ENCODE peak calls at places on chromosome 6, in seven cellular contexts. B is iPS-NIHi11; A is GM04503; I is activated naive CD4-positive, alpha-beta T cell treated with anti-CD3 and anti-CD28 coated beads for 36 hours; R is activated CD8-positive, alpha-beta memory T cell treated with anti-CD3 and anti-CD28 coated beads for 1 hour; T is cardiac fibroblast; E is activated T-helper 2 cell treated with anti-CD3 and anti-CD28 coated beads, Interferon-gamma antibody, Interleukin-2, Interleukin-4, amounts not matched to agents 10 μg/mL and 5 μg/mL and 100 μg/mL, durations not matched to agents 14 hours and 24 hours and 36 hours. Q is an unnamed sample.

GRCh38 chr6:87702589-87702945 is 534 bp upstream of the AKIRIN2 start:
- DNase-seq in R (no peak), A (no peak), E (no peak), B (peak; percentile 39), T (peak; percentile 67), I (no peak), Q (peak; percentile 71)

GRCh38 chr6:18742406-18742805 is 355.3 kb downstream of the RNF144B start:
- DNase-seq in B (no peak), I (no peak), T (peak; percentile 27), R (no peak), A (peak; percentile 7), E (no peak), Q (peak; percentile 78)

GRCh38 chr6:46876126-46876525 is 45.6 kb downstream of the ADGRF5 start:
- DNase-seq in B (peak; percentile 74), E (no peak), I (no peak), T (peak; percentile 74), A (no peak), R (no peak), Q (peak; percentile 5)

GRCh38 chr6:3230275-3231212 is 3.1 kb upstream of the TUBB2B start:
- DNase-seq in B (no peak), R (no peak), A (no peak), T (peak; percentile 23), E (no peak), I (no peak), Q (peak; percentile 47)

GRCh38 chr6:43969158-43969981 is 157.9 kb downstream of the MRPL14 start:
- DNase-seq in T (no peak), A (no peak), R (no peak), E (no peak), I (no peak), B (no peak), Q (no peak)

GRCh38 chr6:33705268-33705885 is 6.1 kb downstream of the UQCC2 start:
- DNase-seq in A (no peak), B (no peak), T (no peak), I (no peak), E (no peak), R (no peak), Q (peak; percentile 13)

GRCh38 chr6:48229849-48230248 is 118.9 kb upstream of the PTCHD4 start:
- DNase-seq in I (no peak), R (no peak), E (no peak), T (no peak), A (no peak), B (no peak), Q (no peak)

GRCh38 chr6:133989525-133989924 is 36.5 kb downstream of the TBPL1 start:
- DNase-seq in R (no peak), E (no peak), T (no peak), I (no peak), B (no peak), A (no peak), Q (no peak)

GRCh38 chr6:13412211-13412610 is 75.2 kb downstream of the GFOD1 start:
- DNase-seq in E (no peak), I (no peak), B (no peak), T (no peak), A (no peak), R (no peak), Q (no peak)

GRCh38 chr6:113953346-113953745 is 17.6 kb downstream of the HDAC2 start:
- DNase-seq in B (no peak), R (no peak), E (no peak), T (peak; percentile 13), A (no peak), I (no peak), Q (peak; percentile 50)

GRCh38 chr6:157954150-157955117 is 27.2 kb upstream of the SYNJ2 start:
- DNase-seq in R (no peak), B (peak; percentile 27), E (no peak), T (peak; percentile 69), I (no peak), A (no peak), Q (peak; percentile 63)

GRCh38 chr6:125104425-125104824 is 49.1 kb upstream of the TPD52L1 start:
- DNase-seq in A (peak; percentile 76), E (no peak), T (peak; percentile 46), I (no peak), B (peak; percentile 45), R (no peak), Q (peak; percentile 79)

GRCh38 chr6:20182926-20183521 is 29.2 kb downstream of the MBOAT1 start:
- DNase-seq in A (no peak), R (no peak), I (no peak), E (no peak), T (no peak), B (peak; percentile 28), Q (peak; percentile 42)

GRCh38 chr6:79215233-79215824 is 19.2 kb downstream of the HMGN3 start:
- DNase-seq in T (peak; percentile 68), I (no peak), A (no peak), R (no peak), E (no peak), B (no peak), Q (no peak)